ENCODE peak calls at places on chromosomes 13 and 19, in four cellular contexts. One of them, this sample, is unnamed. For H3K4me1, the result is how much of the 10 kb centered on the place peaks cover.

GRCh38 chr13:52156724-52157251 is 2.6 kb downstream of the NEK3 start:
- DNase-seq in colonic mucosa: no peak
- DNase-seq in right cardiac atrium: no peak
- DNase-seq in SK-N-SH: no peak
- DNase-seq in this sample: no peak

GRCh38 chr13:94214979-94215378 is 264.5 kb downstream of the DCT start:
- DNase-seq in colonic mucosa: no peak
- DNase-seq in right cardiac atrium: no peak
- DNase-seq in SK-N-SH: no peak
- DNase-seq in this sample: no peak

GRCh38 chr13:100946588-100946987 is 272.0 kb upstream of the TMTC4 start:
- DNase-seq in colonic mucosa: no peak
- DNase-seq in right cardiac atrium: no peak
- DNase-seq in SK-N-SH: no peak
- DNase-seq in this sample: no peak

GRCh38 chr19:56297010-56297409 is 17.6 kb downstream of the ZSCAN5A start:
- DNase-seq in colonic mucosa: no peak
- DNase-seq in right cardiac atrium: no peak
- DNase-seq in SK-N-SH: no peak
- DNase-seq in this sample: no peak

GRCh38 chr13:113110048-113110851 is 4.7 kb downstream of the F7 start:
- DNase-seq in colonic mucosa: no peak
- DNase-seq in right cardiac atrium: peak
- DNase-seq in SK-N-SH: peak
- DNase-seq in this sample: no peak

GRCh38 chr19:6828306-6828697 is 55.8 kb downstream of the VAV1 start:
- DNase-seq in colonic mucosa: no peak
- DNase-seq in right cardiac atrium: no peak
- DNase-seq in SK-N-SH: no peak
- DNase-seq in this sample: no peak

GRCh38 chr13:62629618-62630017 is 1214.0 kb upstream of the PCDH20 start:
- DNase-seq in colonic mucosa: no peak
- DNase-seq in right cardiac atrium: no peak
- DNase-seq in SK-N-SH: no peak
- DNase-seq in this sample: no peak

GRCh38 chr19:2255982-2256685 is at the start of gene JSRP1:
- DNase-seq in colonic mucosa: no peak
- DNase-seq in right cardiac atrium: no peak
- DNase-seq in SK-N-SH: peak
- DNase-seq in this sample: no peak

GRCh38 chr13:25141042-25141441 is 31.0 kb downstream of the AMER2 start:
- DNase-seq in colonic mucosa: no peak
- DNase-seq in right cardiac atrium: no peak
- DNase-seq in SK-N-SH: no peak
- DNase-seq in this sample: no peak

GRCh38 chr19:49676136-49676689 is 858 bp upstream of the PRMT1 start:
- DNase-seq in colonic mucosa: peak
- DNase-seq in right cardiac atrium: peak
- DNase-seq in SK-N-SH: peak
- DNase-seq in this sample: no peak

GRCh38 chr13:40933508-40933907 is 85.6 kb downstream of the ELF1 start:
- DNase-seq in colonic mucosa: no peak
- DNase-seq in right cardiac atrium: no peak
- DNase-seq in SK-N-SH: no peak
- DNase-seq in this sample: no peak

GRCh38 chr13:25292301-25292700 is 5.0 kb upstream of the MTMR6 start:
- DNase-seq in colonic mucosa: peak
- DNase-seq in right cardiac atrium: no peak
- DNase-seq in SK-N-SH: peak
- DNase-seq in this sample: peak

GRCh38 chr13:24286624-24287023 is 22.8 kb upstream of the C1QTNF9 start:
- DNase-seq in colonic mucosa: no peak
- DNase-seq in right cardiac atrium: no peak
- DNase-seq in SK-N-SH: no peak
- DNase-seq in this sample: no peak

GRCh38 chr19:21468791-21469190 is 36.6 kb upstream of the ZNF429 start:
- DNase-seq in colonic mucosa: no peak
- DNase-seq in right cardiac atrium: no peak
- DNase-seq in SK-N-SH: no peak
- DNase-seq in this sample: no peak

GRCh38 chr13:75417006-75417384 is 65.0 kb downstream of the TBC1D4 start:
- DNase-seq in colonic mucosa: no peak
- DNase-seq in right cardiac atrium: peak
- DNase-seq in SK-N-SH: no peak
- DNase-seq in this sample: no peak

GRCh38 chr19:7926021-7926726 is at the start of gene CTXN1:
- DNase-seq in colonic mucosa: peak
- DNase-seq in right cardiac atrium: peak
- DNase-seq in SK-N-SH: peak
- DNase-seq in this sample: peak

GRCh38 chr19:512548-513365 is 5.5 kb downstream of the TPGS1 start:
- DNase-seq in colonic mucosa: no peak
- DNase-seq in right cardiac atrium: peak
- DNase-seq in SK-N-SH: no peak
- DNase-seq in this sample: no peak

GRCh38 chr13:67318398-67318797 is 88.3 kb upstream of the PCDH9 start:
- DNase-seq in colonic mucosa: no peak
- DNase-seq in right cardiac atrium: no peak
- DNase-seq in SK-N-SH: no peak
- DNase-seq in this sample: no peak

GRCh38 chr13:47044842-47045241 is 148.0 kb upstream of the HTR2A start:
- DNase-seq in colonic mucosa: no peak
- DNase-seq in right cardiac atrium: no peak
- DNase-seq in SK-N-SH: no peak
- DNase-seq in this sample: no peak

GRCh38 chr19:2015611-2015950 is at the start of gene BTBD2:
- DNase-seq in colonic mucosa: peak
- DNase-seq in right cardiac atrium: peak
- DNase-seq in SK-N-SH: peak
- DNase-seq in this sample: peak

GRCh38 chr13:95707442-95708389 is 30.8 kb downstream of the DNAJC3 start:
- DNase-seq in colonic mucosa: no peak
- DNase-seq in right cardiac atrium: no peak
- DNase-seq in SK-N-SH: no peak
- DNase-seq in this sample: no peak

DNA sequence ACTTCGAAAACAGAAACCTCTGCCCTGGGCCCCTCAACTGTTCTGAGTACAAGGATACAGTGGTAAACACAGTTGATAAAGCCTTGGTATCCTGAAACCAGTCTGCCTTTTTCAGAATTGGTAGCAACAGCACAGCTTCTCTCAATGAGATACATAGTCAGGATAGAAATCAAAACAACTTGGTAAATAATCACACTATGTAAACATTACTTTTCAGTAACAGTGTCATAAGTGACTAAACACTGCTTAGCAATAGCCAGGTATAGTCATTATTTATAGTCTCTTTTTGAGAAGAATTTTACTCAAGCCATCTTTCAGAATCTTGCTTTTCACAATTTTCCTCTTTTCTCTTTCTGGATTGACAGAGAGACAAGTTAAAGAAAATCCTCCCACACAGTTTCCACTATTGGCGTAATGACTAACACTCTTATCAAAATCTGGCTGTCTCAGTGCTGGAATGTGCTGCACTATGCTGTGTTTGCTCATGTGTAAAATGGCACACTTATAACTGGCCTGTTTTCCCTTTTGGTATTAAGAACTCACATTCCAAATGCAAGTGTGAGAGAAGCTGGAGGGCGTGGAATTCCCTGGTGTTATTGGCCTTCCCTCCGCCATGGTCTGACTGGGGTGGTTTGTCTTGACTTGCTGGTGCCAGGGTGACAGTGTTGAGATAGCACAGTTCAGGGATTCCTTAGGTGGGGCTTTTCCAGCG is 368.8 kb downstream of the TDRD3 start:
- DNase-seq in colonic mucosa: no peak
- DNase-seq in right cardiac atrium: peak
- DNase-seq in SK-N-SH: no peak
- DNase-seq in this sample: no peak
- H3K4me3 ChIP-seq in colonic mucosa: no peak
- H3K4me3 ChIP-seq in right cardiac atrium: no peak
- H3K4me3 ChIP-seq in SK-N-SH: no peak
- H3K4me3 ChIP-seq in this sample: no peak

DNA sequence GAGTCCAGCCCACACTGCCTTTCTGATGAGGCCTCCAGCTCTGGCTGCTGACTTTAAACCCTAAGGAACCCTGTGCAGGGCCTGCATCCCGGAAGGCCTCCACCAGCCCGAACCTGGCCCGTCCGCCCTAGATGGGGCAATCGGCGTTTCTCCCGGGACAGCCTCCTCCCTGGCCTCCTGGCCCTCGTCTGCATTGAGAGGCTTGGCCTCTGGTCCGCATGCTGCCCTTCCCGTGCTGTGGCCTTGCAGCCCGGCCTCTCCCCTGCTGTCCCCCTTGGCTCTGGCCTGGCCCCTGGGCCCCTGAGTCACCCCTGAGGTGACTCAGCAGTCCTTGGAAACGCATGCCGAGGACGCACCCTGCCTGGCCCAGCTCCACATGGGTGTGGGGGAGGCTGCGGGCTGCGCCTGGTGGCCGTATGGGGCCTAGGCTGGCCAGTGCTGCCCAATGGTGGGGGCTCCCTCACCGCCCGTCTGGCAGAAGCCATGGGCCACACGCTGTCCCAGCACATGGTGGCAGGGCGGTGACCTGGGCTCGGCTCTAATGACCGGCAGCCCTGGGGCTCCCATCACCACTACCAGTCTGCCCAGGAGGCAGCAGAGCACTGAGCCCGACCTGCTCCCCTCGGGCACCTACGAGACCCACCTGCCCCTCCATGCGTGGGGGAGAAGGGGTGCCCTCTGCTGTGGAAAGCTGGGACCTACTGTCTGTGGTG is 25.7 kb downstream of the SH3GL1 start:
- DNase-seq in colonic mucosa: peak
- DNase-seq in right cardiac atrium: peak
- DNase-seq in SK-N-SH: no peak
- DNase-seq in this sample: no peak
- H3K4me1 ChIP-seq in colonic mucosa: under half
- H3K4me1 ChIP-seq in right cardiac atrium: half or more
- H3K4me1 ChIP-seq in SK-N-SH: half or more
- H3K4me1 ChIP-seq in this sample: half or more

DNA sequence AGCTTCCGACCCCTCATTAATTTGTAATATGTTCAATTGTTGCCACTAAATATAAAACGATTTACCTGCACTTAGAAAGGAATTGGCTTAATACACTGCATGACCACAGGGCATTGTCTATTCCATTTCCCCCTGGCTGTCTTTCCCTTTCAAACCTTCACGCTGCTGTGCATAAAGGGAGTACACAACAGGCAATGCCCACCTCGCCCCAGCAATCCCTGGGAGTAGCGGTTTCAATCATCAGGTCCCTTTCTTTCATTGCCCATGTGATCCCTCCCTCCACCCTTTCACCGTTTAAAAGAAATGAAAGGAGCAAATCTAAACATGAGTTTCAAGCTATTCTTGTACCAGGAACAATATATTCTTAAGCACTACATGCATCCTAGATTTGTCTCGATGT is 123.3 kb upstream of the ARGLU1 start:
- DNase-seq in colonic mucosa: no peak
- DNase-seq in right cardiac atrium: no peak
- DNase-seq in SK-N-SH: no peak
- DNase-seq in this sample: no peak
- H3K4me3 ChIP-seq in colonic mucosa: no peak
- H3K4me3 ChIP-seq in right cardiac atrium: no peak
- H3K4me3 ChIP-seq in SK-N-SH: no peak
- H3K4me3 ChIP-seq in this sample: no peak

DNA sequence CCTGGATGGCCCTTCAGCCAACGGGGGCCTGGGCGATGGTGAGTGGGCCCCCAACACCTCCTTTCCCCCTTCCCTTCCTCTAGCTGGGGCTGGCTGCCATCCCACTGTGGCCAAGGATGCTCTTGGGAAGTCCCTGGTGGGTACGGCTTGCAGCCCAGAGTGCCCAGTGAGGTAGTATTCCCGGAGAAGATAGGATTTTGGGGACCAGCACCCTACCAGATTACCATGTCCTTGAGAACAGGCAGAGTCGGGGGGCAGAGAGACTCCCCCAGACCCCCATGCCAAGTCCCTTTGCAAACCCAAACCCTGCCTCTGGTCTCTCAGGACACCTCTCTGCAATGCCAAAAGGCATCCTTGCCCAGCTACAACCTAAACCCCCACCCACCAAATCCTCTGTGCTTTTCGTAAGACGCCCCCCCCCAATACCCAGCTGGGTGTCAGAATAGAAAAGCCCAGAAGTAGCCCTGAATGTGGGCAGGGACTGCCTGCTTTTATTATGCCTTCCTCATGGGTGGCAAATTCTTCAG is 1.7 kb downstream of the HIF3A start:
- DNase-seq in colonic mucosa: no peak
- DNase-seq in right cardiac atrium: no peak
- DNase-seq in SK-N-SH: no peak
- DNase-seq in this sample: no peak
- H3K4me1 ChIP-seq in colonic mucosa: under half
- H3K4me1 ChIP-seq in right cardiac atrium: under half
- H3K4me1 ChIP-seq in SK-N-SH: under half
- H3K4me1 ChIP-seq in this sample: under half

GRCh38 chr13:79585033-79585432 is 104.1 kb downstream of the NDFIP2 start:
- DNase-seq in colonic mucosa: no peak
- DNase-seq in right cardiac atrium: no peak
- DNase-seq in SK-N-SH: no peak
- DNase-seq in this sample: no peak

GRCh38 chr13:79591493-79591892 is 110.5 kb downstream of the NDFIP2 start:
- DNase-seq in colonic mucosa: no peak
- DNase-seq in right cardiac atrium: no peak
- DNase-seq in SK-N-SH: no peak
- DNase-seq in this sample: no peak

GRCh38 chr13:79593611-79594275 is 112.8 kb downstream of the NDFIP2 start:
- DNase-seq in colonic mucosa: no peak
- DNase-seq in right cardiac atrium: no peak
- DNase-seq in SK-N-SH: peak
- DNase-seq in this sample: no peak

GRCh38 chr13:79593121-79593520 is 112.2 kb downstream of the NDFIP2 start:
- DNase-seq in colonic mucosa: no peak
- DNase-seq in right cardiac atrium: no peak
- DNase-seq in SK-N-SH: no peak
- DNase-seq in this sample: no peak

DNA sequence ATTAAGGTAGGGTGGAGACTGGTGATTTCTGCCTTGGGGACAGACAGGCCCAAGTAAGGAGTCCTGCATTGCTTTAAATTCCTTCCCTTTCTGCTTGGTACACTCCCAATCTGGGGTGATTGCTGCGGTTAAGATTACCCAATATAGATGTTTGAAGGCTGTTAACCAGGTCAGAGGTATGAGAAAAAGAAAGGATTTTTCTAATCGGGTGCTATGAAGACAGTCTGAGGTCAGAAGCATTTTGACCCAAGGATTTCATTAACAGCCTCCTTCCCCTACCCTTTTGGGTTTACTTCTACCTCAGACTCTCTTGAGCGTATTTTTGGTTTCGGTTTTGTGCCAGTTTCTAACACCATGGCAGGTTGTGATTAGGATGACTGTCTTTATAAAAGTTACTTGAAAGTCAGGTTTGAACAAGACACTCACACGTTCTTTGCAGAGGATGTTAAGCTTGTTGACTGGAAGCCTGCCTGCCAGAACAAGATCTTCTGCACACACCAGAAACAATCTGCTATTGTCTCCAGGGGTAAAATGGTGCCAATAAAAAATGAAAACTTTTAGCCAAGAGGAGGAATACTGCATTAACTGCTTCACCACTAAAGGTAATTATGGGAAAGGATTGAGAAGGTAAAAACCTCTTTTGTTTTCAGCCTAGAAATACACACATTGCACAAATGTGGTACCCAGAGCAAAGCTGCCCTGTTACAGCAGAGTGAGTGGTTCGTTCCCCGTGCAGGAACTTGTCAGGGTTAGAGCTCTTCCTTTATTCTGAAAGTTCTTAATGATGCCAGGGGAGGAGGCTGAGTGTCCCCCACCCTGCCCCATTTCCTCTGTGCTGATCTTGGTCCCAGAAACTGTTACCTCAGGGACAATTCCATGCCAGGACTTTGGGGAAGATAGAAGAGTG is 108.9 kb downstream of the NDFIP2 start:
- DNase-seq in colonic mucosa: no peak
- DNase-seq in right cardiac atrium: no peak
- DNase-seq in SK-N-SH: no peak
- DNase-seq in this sample: no peak
- H3K4me3 ChIP-seq in colonic mucosa: no peak
- H3K4me3 ChIP-seq in right cardiac atrium: peak
- H3K4me3 ChIP-seq in SK-N-SH: no peak
- H3K4me3 ChIP-seq in this sample: no peak